ENCODE peak calls at places on chromosome 13, in four cellular contexts. M is T-helper 9 cell, G is HFFc6, P is germinal center. F is an unnamed sample.

GRCh38 chr13:37141011-37141410 is 35.5 kb upstream of the CSNK1A1L start:
- DNase-seq in M (no peak), G (no peak), P (no peak), F (no peak)

GRCh38 chr13:107834268-107834667 is 381.1 kb downstream of the LIG4 start:
- DNase-seq in M (no peak), G (no peak), P (no peak), F (no peak)

GRCh38 chr13:96089749-96090239 is at the start of gene HS6ST3:
- DNase-seq in M (no peak), G (no peak), P (peak), F (no peak)

GRCh38 chr13:20525144-20525600 is 485 bp downstream of the CRYL1 start:
- DNase-seq in M (no peak), G (no peak), P (peak), F (peak)

GRCh38 chr13:50129065-50129922 is 114.0 kb downstream of the KCNRG start:
- DNase-seq in M (no peak), G (no peak), P (peak), F (peak)

GRCh38 chr13:111508164-111508870 is 187.9 kb downstream of the TEX29 start:
- DNase-seq in M (no peak), G (no peak), P (no peak), F (no peak)

GRCh38 chr13:99206226-99206625 is 5.6 kb downstream of the UBAC2 start:
- DNase-seq in M (no peak), G (no peak), P (no peak), F (no peak)

GRCh38 chr13:31485651-31486051 is 253.7 kb upstream of the RXFP2 start:
- DNase-seq in M (no peak), G (peak), P (no peak), F (no peak)

GRCh38 chr13:27309967-27310598 is 39.5 kb downstream of the RASL11A start:
- DNase-seq in M (no peak), G (peak), P (no peak), F (no peak)

GRCh38 chr13:30634838-30635237 is 17.1 kb downstream of the USPL1 start:
- DNase-seq in M (no peak), G (no peak), P (no peak), F (no peak)

GRCh38 chr13:23865898-23866297 is 23.3 kb downstream of the MIPEP start:
- DNase-seq in M (no peak), G (no peak), P (no peak), F (no peak)

GRCh38 chr13:106507560-106508274 is 27.7 kb downstream of the EFNB2 start:
- DNase-seq in M (no peak), G (peak), P (no peak), F (no peak)

GRCh38 chr13:76939215-76939614 is 9.1 kb upstream of the ACOD1 start:
- DNase-seq in M (no peak), G (peak), P (no peak), F (no peak)

GRCh38 chr13:34993470-34993869 is 51.4 kb downstream of the NBEA start:
- DNase-seq in M (no peak), G (peak), P (no peak), F (no peak)

GRCh38 chr13:88376762-88377388 is 705.7 kb downstream of the SLITRK5 start:
- DNase-seq in M (no peak), G (no peak), P (no peak), F (no peak)

GRCh38 chr13:59120297-59120843 is 1043.4 kb downstream of the DIAPH3 start:
- DNase-seq in M (no peak), G (no peak), P (no peak), F (no peak)

GRCh38 chr13:21435710-21436151 is 23.4 kb downstream of the ZDHHC20 start:
- DNase-seq in M (no peak), G (peak), P (peak), F (peak)

GRCh38 chr13:112435973-112436372 is 59.8 kb downstream of the SPACA7 start:
- DNase-seq in M (no peak), G (no peak), P (no peak), F (no peak)

GRCh38 chr13:54563286-54563685 is 1534.7 kb downstream of the OLFM4 start:
- DNase-seq in M (no peak), G (no peak), P (no peak), F (no peak)

GRCh38 chr13:46948338-46948737 is 51.5 kb upstream of the HTR2A start:
- DNase-seq in M (no peak), G (no peak), P (no peak), F (no peak)

GRCh38 chr13:38262211-38262610 is 87.4 kb upstream of the UFM1 start:
- DNase-seq in M (no peak), G (no peak), P (no peak), F (no peak)

GRCh38 chr13:29743229-29743786 is 107.1 kb downstream of the UBL3 start:
- DNase-seq in M (no peak), G (peak), P (no peak), F (peak)

GRCh38 chr13:91042870-91043269 is 304.6 kb upstream of the MIR17HG start:
- DNase-seq in M (no peak), G (no peak), P (no peak), F (no peak)

GRCh38 chr13:105871768-105872167 is 663.7 kb downstream of the EFNB2 start:
- DNase-seq in M (no peak), G (no peak), P (no peak), F (no peak)

GRCh38 chr13:60431108-60431700 is 34.2 kb downstream of the TDRD3 start:
- DNase-seq in M (no peak), G (peak), P (peak), F (no peak)

GRCh38 chr13:100796463-100796862 is 121.9 kb upstream of the TMTC4 start:
- DNase-seq in M (no peak), G (no peak), P (no peak), F (no peak)

GRCh38 chr13:33937373-33938087 is 119.6 kb downstream of the RFC3 start:
- DNase-seq in M (no peak), G (no peak), P (no peak), F (no peak)

GRCh38 chr13:50229935-50230334 is 214.7 kb downstream of the KCNRG start:
- DNase-seq in M (no peak), G (no peak), P (no peak), F (no peak)

GRCh38 chr13:23547000-23547590 is 23.1 kb upstream of the TNFRSF19 start:
- DNase-seq in M (no peak), G (no peak), P (no peak), F (no peak)

GRCh38 chr13:109533350-109533749 is 253.0 kb downstream of the IRS2 start:
- DNase-seq in M (no peak), G (no peak), P (no peak), F (no peak)

GRCh38 chr13:50457430-50458393 is 385.8 kb downstream of the DLEU7 start:
- DNase-seq in M (no peak), G (no peak), P (peak), F (no peak)

GRCh38 chr13:109964164-109964563 is 177.8 kb upstream of the IRS2 start:
- DNase-seq in M (no peak), G (no peak), P (no peak), F (no peak)

GRCh38 chr13:102877285-102877684 is 31.5 kb downstream of the ERCC5 start:
- DNase-seq in M (no peak), G (no peak), P (no peak), F (no peak)

GRCh38 chr13:35164324-35164932 is 222.4 kb downstream of the NBEA start:
- DNase-seq in M (no peak), G (peak), P (peak), F (no peak)

GRCh38 chr13:61608138-61608537 is 192.5 kb upstream of the PCDH20 start:
- DNase-seq in M (no peak), G (no peak), P (no peak), F (no peak)